ENCODE peak calls at places on chromosome 4, in seven cellular contexts. One of them, this sample, is unnamed.

GRCh38 chr4:184745747-184746531 is 12.0 kb upstream of the CENPU start:
- DNase-seq in stimulated activated CD8-positive, alpha-beta memory T cell treated with anti-CD3 and anti-CD28 coated beads, Interleukin-7, amount 100 ng/mL, for 24 hours: peak
- DNase-seq in CD8-positive, alpha-beta T cell: peak
- DNase-seq in hippocampal formation: peak
- DNase-seq in NCI-H460: peak
- DNase-seq in Daoy: peak
- DNase-seq in DMS 273 treated with DMSO at 0.1 percent for 48 hours: peak
- DNase-seq in this sample: no peak

GRCh38 chr4:118772149-118773081 is 63.5 kb downstream of the SEC24D start:
- DNase-seq in DMS 273 treated with DMSO at 0.1 percent for 48 hours: peak
- DNase-seq in Daoy: no peak
- DNase-seq in CD8-positive, alpha-beta T cell: no peak
- DNase-seq in NCI-H460: peak
- DNase-seq in stimulated activated CD8-positive, alpha-beta memory T cell treated with anti-CD3 and anti-CD28 coated beads, Interleukin-7, amount 100 ng/mL, for 24 hours: no peak
- DNase-seq in hippocampal formation: no peak
- DNase-seq in this sample: no peak

GRCh38 chr4:57425610-57426009 is 315.4 kb upstream of the IGFBP7 start:
- DNase-seq in hippocampal formation: no peak
- DNase-seq in DMS 273 treated with DMSO at 0.1 percent for 48 hours: no peak
- DNase-seq in CD8-positive, alpha-beta T cell: no peak
- DNase-seq in stimulated activated CD8-positive, alpha-beta memory T cell treated with anti-CD3 and anti-CD28 coated beads, Interleukin-7, amount 100 ng/mL, for 24 hours: no peak
- DNase-seq in Daoy: no peak
- DNase-seq in NCI-H460: no peak
- DNase-seq in this sample: no peak

GRCh38 chr4:137471895-137472294 is 60.4 kb downstream of the PCDH18 start:
- DNase-seq in CD8-positive, alpha-beta T cell: no peak
- DNase-seq in NCI-H460: peak
- DNase-seq in DMS 273 treated with DMSO at 0.1 percent for 48 hours: no peak
- DNase-seq in stimulated activated CD8-positive, alpha-beta memory T cell treated with anti-CD3 and anti-CD28 coated beads, Interleukin-7, amount 100 ng/mL, for 24 hours: no peak
- DNase-seq in hippocampal formation: no peak
- DNase-seq in Daoy: no peak
- DNase-seq in this sample: no peak

GRCh38 chr4:125573368-125573767 is 258.6 kb downstream of the FAT4 start:
- DNase-seq in Daoy: no peak
- DNase-seq in DMS 273 treated with DMSO at 0.1 percent for 48 hours: no peak
- DNase-seq in stimulated activated CD8-positive, alpha-beta memory T cell treated with anti-CD3 and anti-CD28 coated beads, Interleukin-7, amount 100 ng/mL, for 24 hours: no peak
- DNase-seq in NCI-H460: no peak
- DNase-seq in CD8-positive, alpha-beta T cell: no peak
- DNase-seq in hippocampal formation: no peak
- DNase-seq in this sample: no peak

GRCh38 chr4:18816228-18816891 is 794.8 kb upstream of the LCORL start:
- DNase-seq in CD8-positive, alpha-beta T cell: no peak
- DNase-seq in hippocampal formation: no peak
- DNase-seq in stimulated activated CD8-positive, alpha-beta memory T cell treated with anti-CD3 and anti-CD28 coated beads, Interleukin-7, amount 100 ng/mL, for 24 hours: no peak
- DNase-seq in Daoy: no peak
- DNase-seq in NCI-H460: no peak
- DNase-seq in DMS 273 treated with DMSO at 0.1 percent for 48 hours: no peak
- DNase-seq in this sample: no peak

GRCh38 chr4:72846280-72847111 is 223.0 kb downstream of the COX18 start:
- DNase-seq in hippocampal formation: no peak
- DNase-seq in CD8-positive, alpha-beta T cell: no peak
- DNase-seq in DMS 273 treated with DMSO at 0.1 percent for 48 hours: no peak
- DNase-seq in Daoy: peak
- DNase-seq in stimulated activated CD8-positive, alpha-beta memory T cell treated with anti-CD3 and anti-CD28 coated beads, Interleukin-7, amount 100 ng/mL, for 24 hours: no peak
- DNase-seq in NCI-H460: peak
- DNase-seq in this sample: no peak

GRCh38 chr4:183074288-183074990 is 24.6 kb upstream of the WWC2 start:
- DNase-seq in NCI-H460: no peak
- DNase-seq in stimulated activated CD8-positive, alpha-beta memory T cell treated with anti-CD3 and anti-CD28 coated beads, Interleukin-7, amount 100 ng/mL, for 24 hours: no peak
- DNase-seq in Daoy: no peak
- DNase-seq in CD8-positive, alpha-beta T cell: no peak
- DNase-seq in hippocampal formation: no peak
- DNase-seq in DMS 273 treated with DMSO at 0.1 percent for 48 hours: no peak
- DNase-seq in this sample: no peak

GRCh38 chr4:148397006-148397673 is 45.1 kb downstream of the NR3C2 start:
- DNase-seq in CD8-positive, alpha-beta T cell: no peak
- DNase-seq in stimulated activated CD8-positive, alpha-beta memory T cell treated with anti-CD3 and anti-CD28 coated beads, Interleukin-7, amount 100 ng/mL, for 24 hours: no peak
- DNase-seq in NCI-H460: no peak
- DNase-seq in Daoy: no peak
- DNase-seq in hippocampal formation: no peak
- DNase-seq in DMS 273 treated with DMSO at 0.1 percent for 48 hours: no peak
- DNase-seq in this sample: no peak

GRCh38 chr4:102759835-102760644 is 728 bp downstream of the MANBA start:
- DNase-seq in Daoy: peak
- DNase-seq in NCI-H460: no peak
- DNase-seq in CD8-positive, alpha-beta T cell: no peak
- DNase-seq in DMS 273 treated with DMSO at 0.1 percent for 48 hours: no peak
- DNase-seq in stimulated activated CD8-positive, alpha-beta memory T cell treated with anti-CD3 and anti-CD28 coated beads, Interleukin-7, amount 100 ng/mL, for 24 hours: no peak
- DNase-seq in hippocampal formation: peak
- DNase-seq in this sample: no peak

GRCh38 chr4:129138762-129139496 is 43.0 kb downstream of the C4orf33 start:
- DNase-seq in CD8-positive, alpha-beta T cell: no peak
- DNase-seq in stimulated activated CD8-positive, alpha-beta memory T cell treated with anti-CD3 and anti-CD28 coated beads, Interleukin-7, amount 100 ng/mL, for 24 hours: no peak
- DNase-seq in hippocampal formation: no peak
- DNase-seq in Daoy: no peak
- DNase-seq in NCI-H460: no peak
- DNase-seq in DMS 273 treated with DMSO at 0.1 percent for 48 hours: no peak
- DNase-seq in this sample: no peak

GRCh38 chr4:127291316-127291715 is 341.4 kb upstream of the INTU start:
- DNase-seq in CD8-positive, alpha-beta T cell: no peak
- DNase-seq in DMS 273 treated with DMSO at 0.1 percent for 48 hours: no peak
- DNase-seq in stimulated activated CD8-positive, alpha-beta memory T cell treated with anti-CD3 and anti-CD28 coated beads, Interleukin-7, amount 100 ng/mL, for 24 hours: no peak
- DNase-seq in hippocampal formation: no peak
- DNase-seq in NCI-H460: no peak
- DNase-seq in Daoy: no peak
- DNase-seq in this sample: no peak

GRCh38 chr4:32148120-32148666 is 1428.0 kb downstream of the PCDH7 start:
- DNase-seq in DMS 273 treated with DMSO at 0.1 percent for 48 hours: no peak
- DNase-seq in Daoy: no peak
- DNase-seq in CD8-positive, alpha-beta T cell: no peak
- DNase-seq in stimulated activated CD8-positive, alpha-beta memory T cell treated with anti-CD3 and anti-CD28 coated beads, Interleukin-7, amount 100 ng/mL, for 24 hours: no peak
- DNase-seq in NCI-H460: no peak
- DNase-seq in hippocampal formation: no peak
- DNase-seq in this sample: no peak

GRCh38 chr4:184645904-184646610 is 3.2 kb downstream of the CASP3 start:
- DNase-seq in Daoy: no peak
- DNase-seq in NCI-H460: no peak
- DNase-seq in DMS 273 treated with DMSO at 0.1 percent for 48 hours: no peak
- DNase-seq in CD8-positive, alpha-beta T cell: no peak
- DNase-seq in hippocampal formation: no peak
- DNase-seq in stimulated activated CD8-positive, alpha-beta memory T cell treated with anti-CD3 and anti-CD28 coated beads, Interleukin-7, amount 100 ng/mL, for 24 hours: no peak
- DNase-seq in this sample: no peak

GRCh38 chr4:47612116-47613023 is 127.3 kb downstream of the ATP10D start:
- DNase-seq in NCI-H460: no peak
- DNase-seq in hippocampal formation: no peak
- DNase-seq in stimulated activated CD8-positive, alpha-beta memory T cell treated with anti-CD3 and anti-CD28 coated beads, Interleukin-7, amount 100 ng/mL, for 24 hours: no peak
- DNase-seq in CD8-positive, alpha-beta T cell: no peak
- DNase-seq in DMS 273 treated with DMSO at 0.1 percent for 48 hours: no peak
- DNase-seq in Daoy: no peak
- DNase-seq in this sample: no peak

GRCh38 chr4:2790583-2791517 is 2.0 kb upstream of the SH3BP2 start:
- DNase-seq in DMS 273 treated with DMSO at 0.1 percent for 48 hours: no peak
- DNase-seq in CD8-positive, alpha-beta T cell: no peak
- DNase-seq in Daoy: no peak
- DNase-seq in hippocampal formation: no peak
- DNase-seq in stimulated activated CD8-positive, alpha-beta memory T cell treated with anti-CD3 and anti-CD28 coated beads, Interleukin-7, amount 100 ng/mL, for 24 hours: no peak
- DNase-seq in NCI-H460: no peak
- DNase-seq in this sample: no peak

GRCh38 chr4:11746734-11747133 is 318.0 kb upstream of the HS3ST1 start:
- DNase-seq in hippocampal formation: no peak
- DNase-seq in DMS 273 treated with DMSO at 0.1 percent for 48 hours: no peak
- DNase-seq in Daoy: no peak
- DNase-seq in CD8-positive, alpha-beta T cell: no peak
- DNase-seq in stimulated activated CD8-positive, alpha-beta memory T cell treated with anti-CD3 and anti-CD28 coated beads, Interleukin-7, amount 100 ng/mL, for 24 hours: no peak
- DNase-seq in NCI-H460: no peak
- DNase-seq in this sample: no peak

GRCh38 chr4:40462326-40462725 is 127.2 kb downstream of the CHRNA9 start:
- DNase-seq in Daoy: no peak
- DNase-seq in hippocampal formation: no peak
- DNase-seq in stimulated activated CD8-positive, alpha-beta memory T cell treated with anti-CD3 and anti-CD28 coated beads, Interleukin-7, amount 100 ng/mL, for 24 hours: no peak
- DNase-seq in CD8-positive, alpha-beta T cell: no peak
- DNase-seq in DMS 273 treated with DMSO at 0.1 percent for 48 hours: no peak
- DNase-seq in NCI-H460: no peak
- DNase-seq in this sample: no peak

GRCh38 chr4:184000457-184001395 is 95.6 kb downstream of the STOX2 start:
- DNase-seq in stimulated activated CD8-positive, alpha-beta memory T cell treated with anti-CD3 and anti-CD28 coated beads, Interleukin-7, amount 100 ng/mL, for 24 hours: no peak
- DNase-seq in CD8-positive, alpha-beta T cell: no peak
- DNase-seq in DMS 273 treated with DMSO at 0.1 percent for 48 hours: no peak
- DNase-seq in NCI-H460: no peak
- DNase-seq in Daoy: no peak
- DNase-seq in hippocampal formation: no peak
- DNase-seq in this sample: no peak

GRCh38 chr4:152408514-152409327 is 127.2 kb downstream of the FBXW7 start:
- DNase-seq in NCI-H460: peak
- DNase-seq in Daoy: peak
- DNase-seq in hippocampal formation: no peak
- DNase-seq in DMS 273 treated with DMSO at 0.1 percent for 48 hours: peak
- DNase-seq in CD8-positive, alpha-beta T cell: no peak
- DNase-seq in stimulated activated CD8-positive, alpha-beta memory T cell treated with anti-CD3 and anti-CD28 coated beads, Interleukin-7, amount 100 ng/mL, for 24 hours: no peak
- DNase-seq in this sample: no peak

GRCh38 chr4:4395849-4396627 is 9.1 kb downstream of the NSG1 start:
- DNase-seq in Daoy: no peak
- DNase-seq in DMS 273 treated with DMSO at 0.1 percent for 48 hours: peak
- DNase-seq in NCI-H460: no peak
- DNase-seq in CD8-positive, alpha-beta T cell: no peak
- DNase-seq in stimulated activated CD8-positive, alpha-beta memory T cell treated with anti-CD3 and anti-CD28 coated beads, Interleukin-7, amount 100 ng/mL, for 24 hours: no peak
- DNase-seq in hippocampal formation: no peak
- DNase-seq in this sample: no peak

GRCh38 chr4:1199556-1200331 is 27.4 kb upstream of the SPON2 start:
- DNase-seq in CD8-positive, alpha-beta T cell: no peak
- DNase-seq in DMS 273 treated with DMSO at 0.1 percent for 48 hours: no peak
- DNase-seq in hippocampal formation: no peak
- DNase-seq in Daoy: peak
- DNase-seq in NCI-H460: no peak
- DNase-seq in stimulated activated CD8-positive, alpha-beta memory T cell treated with anti-CD3 and anti-CD28 coated beads, Interleukin-7, amount 100 ng/mL, for 24 hours: no peak
- DNase-seq in this sample: no peak

GRCh38 chr4:20395160-20395773 is 143.6 kb downstream of the SLIT2 start:
- DNase-seq in DMS 273 treated with DMSO at 0.1 percent for 48 hours: no peak
- DNase-seq in NCI-H460: peak
- DNase-seq in stimulated activated CD8-positive, alpha-beta memory T cell treated with anti-CD3 and anti-CD28 coated beads, Interleukin-7, amount 100 ng/mL, for 24 hours: no peak
- DNase-seq in hippocampal formation: no peak
- DNase-seq in CD8-positive, alpha-beta T cell: peak
- DNase-seq in Daoy: peak
- DNase-seq in this sample: no peak

GRCh38 chr4:52250124-52250523 is 199.0 kb downstream of the SPATA18 start:
- DNase-seq in DMS 273 treated with DMSO at 0.1 percent for 48 hours: peak
- DNase-seq in CD8-positive, alpha-beta T cell: no peak
- DNase-seq in Daoy: no peak
- DNase-seq in hippocampal formation: no peak
- DNase-seq in NCI-H460: no peak
- DNase-seq in stimulated activated CD8-positive, alpha-beta memory T cell treated with anti-CD3 and anti-CD28 coated beads, Interleukin-7, amount 100 ng/mL, for 24 hours: no peak
- DNase-seq in this sample: no peak

GRCh38 chr4:159049780-159050375 is 53.0 kb upstream of the RAPGEF2 start:
- DNase-seq in hippocampal formation: no peak
- DNase-seq in NCI-H460: no peak
- DNase-seq in Daoy: no peak
- DNase-seq in DMS 273 treated with DMSO at 0.1 percent for 48 hours: no peak
- DNase-seq in stimulated activated CD8-positive, alpha-beta memory T cell treated with anti-CD3 and anti-CD28 coated beads, Interleukin-7, amount 100 ng/mL, for 24 hours: no peak
- DNase-seq in CD8-positive, alpha-beta T cell: no peak
- DNase-seq in this sample: no peak

GRCh38 chr4:26372525-26373172 is 51.8 kb downstream of the RBPJ start:
- DNase-seq in hippocampal formation: no peak
- DNase-seq in CD8-positive, alpha-beta T cell: peak
- DNase-seq in Daoy: peak
- DNase-seq in stimulated activated CD8-positive, alpha-beta memory T cell treated with anti-CD3 and anti-CD28 coated beads, Interleukin-7, amount 100 ng/mL, for 24 hours: no peak
- DNase-seq in NCI-H460: no peak
- DNase-seq in DMS 273 treated with DMSO at 0.1 percent for 48 hours: no peak
- DNase-seq in this sample: peak

GRCh38 chr4:18439306-18439705 is 417.8 kb upstream of the LCORL start:
- DNase-seq in NCI-H460: no peak
- DNase-seq in DMS 273 treated with DMSO at 0.1 percent for 48 hours: no peak
- DNase-seq in Daoy: no peak
- DNase-seq in hippocampal formation: no peak
- DNase-seq in stimulated activated CD8-positive, alpha-beta memory T cell treated with anti-CD3 and anti-CD28 coated beads, Interleukin-7, amount 100 ng/mL, for 24 hours: no peak
- DNase-seq in CD8-positive, alpha-beta T cell: no peak
- DNase-seq in this sample: no peak

GRCh38 chr4:164509951-164510350 is 244.0 kb upstream of the SMIM31 start:
- DNase-seq in hippocampal formation: no peak
- DNase-seq in stimulated activated CD8-positive, alpha-beta memory T cell treated with anti-CD3 and anti-CD28 coated beads, Interleukin-7, amount 100 ng/mL, for 24 hours: no peak
- DNase-seq in CD8-positive, alpha-beta T cell: no peak
- DNase-seq in NCI-H460: peak
- DNase-seq in DMS 273 treated with DMSO at 0.1 percent for 48 hours: no peak
- DNase-seq in Daoy: peak
- DNase-seq in this sample: no peak

GRCh38 chr4:83043801-83044407 is 8.9 kb downstream of the COPS4 start:
- DNase-seq in CD8-positive, alpha-beta T cell: no peak
- DNase-seq in stimulated activated CD8-positive, alpha-beta memory T cell treated with anti-CD3 and anti-CD28 coated beads, Interleukin-7, amount 100 ng/mL, for 24 hours: no peak
- DNase-seq in DMS 273 treated with DMSO at 0.1 percent for 48 hours: no peak
- DNase-seq in NCI-H460: no peak
- DNase-seq in hippocampal formation: no peak
- DNase-seq in Daoy: no peak
- DNase-seq in this sample: no peak

GRCh38 chr4:25666031-25666630 is 10.5 kb downstream of the SLC34A2 start:
- DNase-seq in NCI-H460: no peak
- DNase-seq in Daoy: no peak
- DNase-seq in DMS 273 treated with DMSO at 0.1 percent for 48 hours: no peak
- DNase-seq in CD8-positive, alpha-beta T cell: no peak
- DNase-seq in hippocampal formation: no peak
- DNase-seq in stimulated activated CD8-positive, alpha-beta memory T cell treated with anti-CD3 and anti-CD28 coated beads, Interleukin-7, amount 100 ng/mL, for 24 hours: no peak
- DNase-seq in this sample: no peak

GRCh38 chr4:79623125-79623905 is 215.3 kb upstream of the GK2 start:
- DNase-seq in CD8-positive, alpha-beta T cell: no peak
- DNase-seq in NCI-H460: no peak
- DNase-seq in hippocampal formation: no peak
- DNase-seq in DMS 273 treated with DMSO at 0.1 percent for 48 hours: peak
- DNase-seq in Daoy: no peak
- DNase-seq in stimulated activated CD8-positive, alpha-beta memory T cell treated with anti-CD3 and anti-CD28 coated beads, Interleukin-7, amount 100 ng/mL, for 24 hours: no peak
- DNase-seq in this sample: no peak

GRCh38 chr4:24630937-24631336 is 46.6 kb upstream of the DHX15 start:
- DNase-seq in Daoy: peak
- DNase-seq in DMS 273 treated with DMSO at 0.1 percent for 48 hours: no peak
- DNase-seq in CD8-positive, alpha-beta T cell: no peak
- DNase-seq in NCI-H460: no peak
- DNase-seq in stimulated activated CD8-positive, alpha-beta memory T cell treated with anti-CD3 and anti-CD28 coated beads, Interleukin-7, amount 100 ng/mL, for 24 hours: no peak
- DNase-seq in hippocampal formation: no peak
- DNase-seq in this sample: no peak

GRCh38 chr4:20464381-20464780 is 212.7 kb downstream of the SLIT2 start:
- DNase-seq in NCI-H460: no peak
- DNase-seq in hippocampal formation: no peak
- DNase-seq in stimulated activated CD8-positive, alpha-beta memory T cell treated with anti-CD3 and anti-CD28 coated beads, Interleukin-7, amount 100 ng/mL, for 24 hours: no peak
- DNase-seq in CD8-positive, alpha-beta T cell: no peak
- DNase-seq in DMS 273 treated with DMSO at 0.1 percent for 48 hours: no peak
- DNase-seq in Daoy: peak
- DNase-seq in this sample: peak

GRCh38 chr4:11367371-11367770 is 61.3 kb downstream of the HS3ST1 start:
- DNase-seq in stimulated activated CD8-positive, alpha-beta memory T cell treated with anti-CD3 and anti-CD28 coated beads, Interleukin-7, amount 100 ng/mL, for 24 hours: no peak
- DNase-seq in NCI-H460: peak
- DNase-seq in Daoy: peak
- DNase-seq in CD8-positive, alpha-beta T cell: no peak
- DNase-seq in hippocampal formation: peak
- DNase-seq in DMS 273 treated with DMSO at 0.1 percent for 48 hours: no peak
- DNase-seq in this sample: no peak

GRCh38 chr4:186999676-187000075 is 276.0 kb upstream of the FAT1 start:
- DNase-seq in Daoy: no peak
- DNase-seq in DMS 273 treated with DMSO at 0.1 percent for 48 hours: no peak
- DNase-seq in hippocampal formation: no peak
- DNase-seq in NCI-H460: no peak
- DNase-seq in CD8-positive, alpha-beta T cell: no peak
- DNase-seq in stimulated activated CD8-positive, alpha-beta memory T cell treated with anti-CD3 and anti-CD28 coated beads, Interleukin-7, amount 100 ng/mL, for 24 hours: no peak
- DNase-seq in this sample: no peak

GRCh38 chr4:67869580-67870190 is 14.1 kb downstream of the TMPRSS11D start:
- DNase-seq in DMS 273 treated with DMSO at 0.1 percent for 48 hours: no peak
- DNase-seq in Daoy: no peak
- DNase-seq in CD8-positive, alpha-beta T cell: no peak
- DNase-seq in NCI-H460: no peak
- DNase-seq in stimulated activated CD8-positive, alpha-beta memory T cell treated with anti-CD3 and anti-CD28 coated beads, Interleukin-7, amount 100 ng/mL, for 24 hours: no peak
- DNase-seq in hippocampal formation: no peak
- DNase-seq in this sample: no peak

GRCh38 chr4:184066584-184067300 is 150.9 kb downstream of the ENPP6 start:
- DNase-seq in stimulated activated CD8-positive, alpha-beta memory T cell treated with anti-CD3 and anti-CD28 coated beads, Interleukin-7, amount 100 ng/mL, for 24 hours: no peak
- DNase-seq in Daoy: no peak
- DNase-seq in NCI-H460: no peak
- DNase-seq in hippocampal formation: no peak
- DNase-seq in DMS 273 treated with DMSO at 0.1 percent for 48 hours: no peak
- DNase-seq in CD8-positive, alpha-beta T cell: no peak
- DNase-seq in this sample: no peak

GRCh38 chr4:12137556-12137955 is 708.9 kb upstream of the HS3ST1 start:
- DNase-seq in Daoy: no peak
- DNase-seq in DMS 273 treated with DMSO at 0.1 percent for 48 hours: no peak
- DNase-seq in CD8-positive, alpha-beta T cell: no peak
- DNase-seq in NCI-H460: no peak
- DNase-seq in stimulated activated CD8-positive, alpha-beta memory T cell treated with anti-CD3 and anti-CD28 coated beads, Interleukin-7, amount 100 ng/mL, for 24 hours: no peak
- DNase-seq in hippocampal formation: no peak
- DNase-seq in this sample: no peak

This sample was measured in T1000.